ENCODE peak calls at places on chromosome 22, in nine cellular contexts. N is neural crest cell, K is endothelial cell, H is PC-9, Z is HFF-Myc, S is progenitor cell of endocrine pancreas, E is body of pancreas, O is AG10803, F is fibroblast of villous mesenchyme. B is an unnamed sample.

GRCh38 chr22:42947211-42947990 is 67.5 kb downstream of the PACSIN2 start:
- DNase-seq in F (no peak), E (peak), O (no peak), S (no peak), N (peak), K (no peak), Z (no peak), H (peak), B (peak)

GRCh38 chr22:42811510-42811909 is 45.6 kb downstream of the ARFGAP3 start:
- DNase-seq in K (no peak), F (no peak), H (no peak), O (no peak), Z (no peak), N (no peak), S (no peak), E (no peak), B (no peak)

GRCh38 chr22:39250131-39250530 is 5.3 kb upstream of the PDGFB start:
- DNase-seq in F (no peak), N (no peak), H (no peak), E (no peak), K (no peak), O (no peak), Z (no peak), S (no peak), B (no peak)

GRCh38 chr22:44031111-44031963 is 7.2 kb downstream of the PARVB start:
- DNase-seq in N (no peak), K (no peak), Z (no peak), O (no peak), E (no peak), F (no peak), S (no peak), H (no peak), B (peak)

GRCh38 chr22:35102663-35103062 is 36.7 kb downstream of the ISX start:
- DNase-seq in K (no peak), E (no peak), N (no peak), Z (no peak), F (no peak), S (no peak), O (peak), H (no peak), B (no peak)

GRCh38 chr22:49312601-49313000 is 515.1 kb downstream of the BRD1 start:
- DNase-seq in F (no peak), S (no peak), O (no peak), K (no peak), N (no peak), H (no peak), Z (no peak), E (no peak), B (no peak)

GRCh38 chr22:33315954-33316353 is 257.8 kb upstream of the SYN3 start:
- DNase-seq in N (no peak), E (no peak), K (no peak), Z (no peak), S (no peak), O (no peak), F (no peak), H (no peak), B (no peak)

GRCh38 chr22:27876684-27877083 is 42.4 kb downstream of the PITPNB start:
- DNase-seq in F (no peak), O (peak), E (no peak), K (no peak), Z (no peak), H (no peak), N (no peak), S (no peak), B (no peak)

GRCh38 chr22:43152355-43153071 is 1.2 kb downstream of the TSPO start:
- DNase-seq in H (peak), O (peak), E (peak), K (no peak), F (peak), Z (no peak), N (no peak), S (no peak), B (peak)

GRCh38 chr22:49295851-49296560 is 531.7 kb downstream of the BRD1 start:
- DNase-seq in E (no peak), Z (no peak), O (no peak), K (no peak), F (no peak), N (no peak), S (peak), H (no peak), B (no peak)

GRCh38 chr22:30948930-30949342 is 19.6 kb downstream of the MORC2 start:
- DNase-seq in S (no peak), K (no peak), H (no peak), O (peak), F (peak), Z (no peak), N (no peak), E (no peak), B (no peak)

GRCh38 chr22:50530280-50530856 is 556 bp upstream of the TYMP start:
- DNase-seq in H (no peak), E (peak), K (no peak), S (no peak), N (no peak), O (peak), Z (no peak), F (peak), B (peak)

GRCh38 chr22:42697542-42698013 is 23.1 kb downstream of the A4GALT start:
- DNase-seq in Z (peak), F (peak), N (no peak), K (no peak), S (no peak), E (peak), H (peak), O (peak), B (no peak)

GRCh38 chr22:42304021-42304790 is 33.8 kb upstream of the TCF20 start:
- DNase-seq in S (no peak), H (no peak), K (no peak), N (no peak), E (no peak), Z (no peak), F (no peak), O (no peak), B (peak)

GRCh38 chr22:27329966-27330645 is 471.4 kb downstream of the MN1 start:
- DNase-seq in S (no peak), E (no peak), N (no peak), Z (no peak), O (no peak), H (no peak), F (no peak), K (no peak), B (no peak)

GRCh38 chr22:44764974-44765373 is 12.6 kb downstream of the ARHGAP8 start:
- DNase-seq in F (no peak), E (no peak), N (no peak), K (no peak), H (no peak), S (no peak), O (no peak), Z (no peak), B (no peak)

GRCh38 chr22:40422558-40423245 is 52.3 kb downstream of the SGSM3 start:
- DNase-seq in K (no peak), H (peak), F (no peak), O (no peak), N (no peak), E (no peak), S (no peak), Z (no peak), B (no peak)

GRCh38 chr22:50437511-50438304 is 37.1 kb downstream of the SBF1 start:
- DNase-seq in E (no peak), H (no peak), O (no peak), Z (no peak), S (no peak), K (no peak), N (no peak), F (no peak), B (no peak)

GRCh38 chr22:40472579-40472978 is 102.2 kb downstream of the SGSM3 start:
- DNase-seq in H (no peak), K (no peak), Z (no peak), F (no peak), O (no peak), N (no peak), E (no peak), S (no peak), B (no peak)

GRCh38 chr22:38948181-38948940 is 9.0 kb upstream of the APOBEC3A start:
- DNase-seq in S (no peak), H (no peak), Z (no peak), O (no peak), E (no peak), N (no peak), F (no peak), K (no peak), B (no peak)

GRCh38 chr22:41479671-41480396 is 10.9 kb downstream of the ACO2 start:
- DNase-seq in E (no peak), Z (no peak), F (no peak), K (no peak), N (peak), O (peak), S (no peak), H (no peak), B (no peak)

GRCh38 chr22:30472994-30473720 is 1.3 kb upstream of the SEC14L3 start:
- DNase-seq in S (no peak), N (no peak), K (no peak), Z (no peak), F (no peak), O (no peak), H (no peak), E (no peak), B (no peak)

GRCh38 chr22:26065847-26066246 is 103.4 kb upstream of the SEZ6L start:
- DNase-seq in O (no peak), S (no peak), Z (no peak), E (no peak), F (no peak), H (no peak), N (no peak), K (no peak), B (no peak)

GRCh38 chr22:30829901-30830550 is 135.4 kb downstream of the OSBP2 start:
- DNase-seq in H (peak), K (no peak), N (no peak), E (no peak), O (peak), Z (peak), F (peak), S (no peak), B (no peak)

GRCh38 chr22:28907311-28908008 is 24.1 kb downstream of the ZNRF3 start:
- DNase-seq in H (no peak), O (no peak), S (no peak), F (no peak), Z (peak), N (no peak), E (no peak), K (no peak), B (peak)

GRCh38 chr22:39638958-39639357 is 68.4 kb downstream of the CACNA1I start:
- DNase-seq in F (no peak), O (no peak), E (no peak), Z (no peak), K (no peak), S (no peak), N (no peak), H (no peak), B (no peak)

GRCh38 chr22:28544431-28544868 is 135.2 kb downstream of the TTC28 start:
- DNase-seq in F (no peak), S (no peak), O (no peak), K (no peak), Z (no peak), H (peak), E (no peak), N (no peak), B (no peak)

GRCh38 chr22:44698531-44699421 is 3.2 kb upstream of the PRR5 start:
- DNase-seq in K (no peak), H (no peak), Z (peak), E (no peak), N (no peak), F (peak), S (no peak), O (peak), B (no peak)

GRCh38 chr22:28395920-28396447 is 283.7 kb downstream of the TTC28 start:
- DNase-seq in K (no peak), O (peak), E (no peak), S (no peak), N (no peak), H (no peak), Z (no peak), F (peak), B (peak)

GRCh38 chr22:30245985-30246901 is at the start of gene LIF:
- DNase-seq in H (no peak), K (no peak), S (peak), N (no peak), O (peak), F (peak), E (no peak), Z (no peak), B (peak)

GRCh38 chr22:44245438-44245837 is 64.7 kb downstream of the PARVG start:
- DNase-seq in H (no peak), E (no peak), Z (no peak), O (no peak), S (no peak), F (no peak), K (no peak), N (no peak), B (no peak)

GRCh38 chr22:45548441-45548840 is 45.8 kb downstream of the FBLN1 start:
- DNase-seq in S (no peak), H (no peak), K (no peak), F (no peak), N (no peak), O (no peak), Z (no peak), E (no peak), B (no peak)

GRCh38 chr22:35648066-35649025 is at the start of gene APOL6:
- DNase-seq in H (peak), O (peak), Z (no peak), N (no peak), F (peak), S (no peak), K (no peak), E (no peak), B (peak)

GRCh38 chr22:38861927-38862326 is 10.1 kb downstream of the CBX6 start:
- DNase-seq in K (no peak), N (no peak), H (no peak), F (no peak), E (no peak), O (no peak), Z (no peak), S (no peak), B (no peak)

GRCh38 chr22:35740616-35741015 is 22.9 kb downstream of the APOL5 start:
- DNase-seq in Z (no peak), H (no peak), F (no peak), E (no peak), O (no peak), K (no peak), N (no peak), S (no peak), B (no peak)

GRCh38 chr22:37561209-37562048 is 1.1 kb downstream of the CDC42EP1 start:
- DNase-seq in H (peak), Z (peak), K (peak), F (peak), E (peak), O (peak), S (peak), N (peak), B (peak)

GRCh38 chr22:37563153-37564081 is 3.1 kb downstream of the CDC42EP1 start:
- DNase-seq in F (peak), O (peak), S (no peak), N (no peak), K (no peak), E (peak), Z (peak), H (peak), B (no peak)

GRCh38 chr22:37560682-37561208 is 465 bp downstream of the CDC42EP1 start:
- DNase-seq in K (peak), O (peak), F (peak), N (no peak), H (no peak), E (peak), Z (no peak), S (peak), B (no peak)

GRCh38 chr22:37564111-37564711 is 3.9 kb downstream of the CDC42EP1 start:
- DNase-seq in S (no peak), K (no peak), F (peak), N (no peak), O (no peak), E (no peak), Z (no peak), H (no peak), B (no peak)

GRCh38 chr22:37562049-37562784 is 1.9 kb downstream of the CDC42EP1 start:
- DNase-seq in S (no peak), H (no peak), O (no peak), F (no peak), E (peak), N (no peak), K (no peak), Z (no peak), B (no peak)
- TF ChIP-seq CTCF in S (no peak), H (peak), O (no peak), F (no peak), E (no peak), N (no peak), K (peak), Z (no peak), B (peak)

DNA sequence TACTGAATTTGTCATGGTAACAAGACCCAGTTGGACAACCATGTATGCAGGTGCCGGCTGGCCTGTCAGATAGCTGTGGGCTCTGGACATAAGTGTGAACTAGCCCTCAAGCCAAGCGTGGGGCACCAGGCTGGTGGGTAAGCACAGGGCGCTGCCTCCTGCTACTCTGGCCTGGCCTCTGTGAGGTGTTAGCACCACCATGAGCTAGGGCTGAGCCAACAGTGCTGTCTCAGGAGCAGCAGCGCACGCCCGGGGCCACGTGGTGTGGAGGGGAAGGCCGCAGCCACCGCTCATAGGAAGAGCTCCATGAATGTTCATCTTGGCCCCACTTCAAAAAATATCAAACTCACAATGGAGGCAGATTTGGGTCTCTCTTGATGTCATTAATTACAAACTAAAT is 35.3 kb upstream of the GNB1L start:
- DNase-seq in O (no peak), S (no peak), Z (no peak), E (no peak), K (no peak), H (no peak), N (no peak), F (no peak), B (peak)
- TF ChIP-seq CTCF in O (no peak), S (no peak), Z (no peak), E (no peak), K (no peak), H (no peak), N (no peak), F (no peak), B (no peak)

GRCh38 chr22:37235897-37236607 is 8.0 kb downstream of the RAC2 start:
- DNase-seq in O (no peak), E (no peak), N (no peak), K (no peak), S (no peak), H (no peak), Z (no peak), F (no peak), B (peak)
- TF ChIP-seq CTCF in O (no peak), E (no peak), N (no peak), K (no peak), S (no peak), H (no peak), Z (no peak), F (no peak), B (no peak)

GRCh38 chr22:24935771-24936483 is 10.6 kb downstream of the LHFPL7 start:
- DNase-seq in K (no peak), Z (no peak), N (no peak), H (no peak), S (no peak), O (no peak), F (no peak), E (no peak), B (no peak)

GRCh38 chr22:24938741-24939341 is 7.7 kb downstream of the LHFPL7 start:
- DNase-seq in E (peak), F (peak), S (no peak), O (peak), Z (no peak), H (no peak), K (peak), N (peak), B (peak)

GRCh38 chr22:24942301-24942700 is 4.2 kb downstream of the LHFPL7 start:
- DNase-seq in K (no peak), E (peak), S (no peak), Z (no peak), O (no peak), F (no peak), N (no peak), H (no peak), B (no peak)

GRCh38 chr22:24937114-24937513 is 9.4 kb downstream of the LHFPL7 start:
- DNase-seq in S (no peak), F (peak), Z (no peak), O (no peak), E (no peak), N (peak), K (peak), H (peak), B (no peak)
- TF ChIP-seq CTCF in S (peak), F (peak), Z (peak), O (peak), E (peak), N (peak), K (no peak), H (peak), B (no peak)

GRCh38 chr22:20268350-20269012 is 363 bp upstream of the RTN4R start:
- DNase-seq in S (peak), K (peak), O (peak), Z (no peak), F (peak), H (no peak), E (peak), N (peak), B (peak)
- TF ChIP-seq CTCF in S (peak), K (peak), O (peak), Z (peak), F (peak), H (no peak), E (peak), N (peak), B (peak)

GRCh38 chr22:23065069-23065451 is 5.3 kb upstream of the GNAZ start:
- DNase-seq in E (no peak), F (no peak), N (no peak), H (no peak), K (no peak), S (peak), Z (no peak), O (no peak), B (no peak)
- TF ChIP-seq CTCF in E (no peak), F (no peak), N (no peak), H (no peak), K (no peak), S (no peak), Z (no peak), O (no peak), B (no peak)

GRCh38 chr22:48104786-48105185 is 1342.3 kb downstream of the TBC1D22A start:
- DNase-seq in F (no peak), Z (no peak), O (no peak), S (no peak), E (no peak), N (no peak), K (no peak), H (no peak), B (no peak)

GRCh38 chr22:48104102-48104738 is 1341.8 kb downstream of the TBC1D22A start:
- DNase-seq in F (no peak), K (no peak), O (no peak), E (no peak), S (no peak), H (no peak), N (no peak), Z (no peak), B (no peak)

GRCh38 chr22:48102581-48102980 is 1340.1 kb downstream of the TBC1D22A start:
- DNase-seq in E (no peak), N (no peak), O (no peak), H (no peak), K (no peak), S (no peak), Z (no peak), F (no peak), B (no peak)

GRCh38 chr22:48101704-48102103 is 1339.3 kb downstream of the TBC1D22A start:
- DNase-seq in Z (no peak), O (no peak), N (no peak), S (no peak), H (no peak), K (no peak), F (no peak), E (no peak), B (no peak)

DNA sequence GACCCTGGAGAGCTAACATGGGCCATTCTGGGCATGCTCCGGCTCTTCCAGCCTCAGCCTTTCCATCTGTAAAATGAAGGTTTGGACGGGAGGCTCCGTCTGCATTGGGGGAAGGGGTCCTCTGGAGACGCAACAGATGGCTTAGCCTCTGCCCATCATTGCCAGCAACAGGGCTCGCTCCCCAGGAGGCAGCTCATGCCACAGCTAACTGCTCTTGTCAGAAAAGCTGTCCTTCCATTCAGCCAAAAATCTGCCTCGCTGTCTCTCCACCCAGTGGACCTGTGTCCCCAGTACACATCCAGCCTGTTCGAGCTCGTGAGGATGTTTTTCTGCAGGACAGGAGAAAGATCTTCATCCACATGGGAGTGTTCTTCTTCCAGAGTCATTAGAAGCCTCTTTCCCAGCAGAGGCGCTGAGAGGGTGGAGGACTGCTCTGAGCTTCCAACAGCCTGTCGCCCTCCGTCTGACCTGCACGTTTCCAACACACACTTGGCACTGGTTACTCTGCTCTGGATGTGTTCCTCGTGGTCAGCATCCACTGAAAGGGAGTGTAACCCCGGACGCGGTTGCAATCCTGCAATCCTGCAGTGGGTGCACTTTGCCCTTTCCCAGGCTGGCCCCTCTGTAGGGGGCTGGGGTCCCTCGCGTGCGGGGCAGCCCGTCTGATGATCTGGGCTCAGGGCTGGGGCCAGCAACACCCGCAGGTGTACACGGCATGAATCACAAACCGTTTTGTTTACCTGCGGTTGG is 1340.9 kb downstream of the TBC1D22A start:
- DNase-seq in H (no peak), O (no peak), K (no peak), E (no peak), Z (no peak), N (no peak), F (no peak), S (no peak), B (no peak)
- TF ChIP-seq CTCF in H (no peak), O (no peak), K (no peak), E (no peak), Z (no peak), N (no peak), F (no peak), S (no peak), B (no peak)

GRCh38 chr22:31969789-31970489 is 25.6 kb downstream of the YWHAH start:
- DNase-seq in Z (no peak), O (peak), E (peak), K (peak), H (peak), F (peak), N (peak), S (peak), B (peak)
- TF ChIP-seq CTCF in Z (peak), O (peak), E (peak), K (no peak), H (peak), F (peak), N (peak), S (peak), B (peak)

B was measured in activated CD8-positive, alpha-beta T cell treated with anti-CD3 and anti-CD28 coated beads for 36 hours.